ENCODE peak calls at places on chromosome 15, in six cellular contexts. One of them, this sample, is unnamed. For H3K4me1, the result is how much of the 10 kb centered on the place peaks cover.

GRCh38 chr15:95866698-95867440 is 463.6 kb upstream of the NR2F2 start:
- DNase-seq in heart left ventricle: no peak
- DNase-seq in aorta: no peak
- DNase-seq in spleen: no peak
- DNase-seq in endodermal cell: no peak
- DNase-seq in Peyer's patch: no peak
- DNase-seq in this sample: no peak

GRCh38 chr15:79067434-79067833 is 23.1 kb downstream of the RASGRF1 start:
- DNase-seq in heart left ventricle: no peak
- DNase-seq in aorta: no peak
- DNase-seq in spleen: peak
- DNase-seq in endodermal cell: no peak
- DNase-seq in Peyer's patch: no peak
- DNase-seq in this sample: no peak

GRCh38 chr15:44296625-44297524 is 8.4 kb downstream of the GOLM2 start:
- DNase-seq in heart left ventricle: no peak
- DNase-seq in aorta: no peak
- DNase-seq in spleen: no peak
- DNase-seq in endodermal cell: no peak
- DNase-seq in Peyer's patch: no peak
- DNase-seq in this sample: peak

GRCh38 chr15:32042269-32042996 is 12.1 kb downstream of the CHRNA7 start:
- DNase-seq in heart left ventricle: no peak
- DNase-seq in aorta: no peak
- DNase-seq in spleen: no peak
- DNase-seq in endodermal cell: no peak
- DNase-seq in Peyer's patch: no peak
- DNase-seq in this sample: no peak

GRCh38 chr15:60966316-60966715 is 262.8 kb downstream of the RORA start:
- DNase-seq in heart left ventricle: no peak
- DNase-seq in aorta: no peak
- DNase-seq in spleen: no peak
- DNase-seq in endodermal cell: no peak
- DNase-seq in Peyer's patch: no peak
- DNase-seq in this sample: no peak

GRCh38 chr15:52171386-52171785 is 19.8 kb downstream of the GNB5 start:
- DNase-seq in heart left ventricle: no peak
- DNase-seq in aorta: no peak
- DNase-seq in spleen: no peak
- DNase-seq in endodermal cell: no peak
- DNase-seq in Peyer's patch: no peak
- DNase-seq in this sample: no peak

GRCh38 chr15:28273468-28273867 is 48.5 kb downstream of the HERC2 start:
- DNase-seq in heart left ventricle: no peak
- DNase-seq in aorta: no peak
- DNase-seq in spleen: no peak
- DNase-seq in endodermal cell: peak
- DNase-seq in Peyer's patch: no peak
- DNase-seq in this sample: no peak

GRCh38 chr15:45715528-45715927 is 80.7 kb downstream of the SQOR start:
- DNase-seq in heart left ventricle: no peak
- DNase-seq in aorta: no peak
- DNase-seq in spleen: no peak
- DNase-seq in endodermal cell: no peak
- DNase-seq in Peyer's patch: no peak
- DNase-seq in this sample: no peak

GRCh38 chr15:41928637-41929620 is 35.1 kb upstream of the SPTBN5 start:
- DNase-seq in heart left ventricle: no peak
- DNase-seq in aorta: no peak
- DNase-seq in spleen: peak
- DNase-seq in endodermal cell: no peak
- DNase-seq in Peyer's patch: peak
- DNase-seq in this sample: peak

GRCh38 chr15:35958021-35958420 is 412.1 kb upstream of the DPH6 start:
- DNase-seq in heart left ventricle: no peak
- DNase-seq in aorta: no peak
- DNase-seq in spleen: no peak
- DNase-seq in endodermal cell: no peak
- DNase-seq in Peyer's patch: no peak
- DNase-seq in this sample: no peak

GRCh38 chr15:78216276-78217229 is 17.8 kb downstream of the ACSBG1 start:
- DNase-seq in heart left ventricle: peak
- DNase-seq in aorta: no peak
- DNase-seq in spleen: no peak
- DNase-seq in endodermal cell: no peak
- DNase-seq in Peyer's patch: no peak
- DNase-seq in this sample: peak

GRCh38 chr15:51982013-51982769 is 10.6 kb upstream of the LEO1 start:
- DNase-seq in heart left ventricle: no peak
- DNase-seq in aorta: no peak
- DNase-seq in spleen: no peak
- DNase-seq in endodermal cell: no peak
- DNase-seq in Peyer's patch: no peak
- DNase-seq in this sample: peak

GRCh38 chr15:33152502-33153109 is 41.9 kb downstream of the FMN1 start:
- DNase-seq in heart left ventricle: no peak
- DNase-seq in aorta: no peak
- DNase-seq in spleen: no peak
- DNase-seq in endodermal cell: no peak
- DNase-seq in Peyer's patch: no peak
- DNase-seq in this sample: no peak

GRCh38 chr15:56176996-56177395 is 66.7 kb downstream of the RFX7 start:
- DNase-seq in heart left ventricle: no peak
- DNase-seq in aorta: no peak
- DNase-seq in spleen: no peak
- DNase-seq in endodermal cell: no peak
- DNase-seq in Peyer's patch: no peak
- DNase-seq in this sample: no peak

GRCh38 chr15:83869329-83869728 is 215.4 kb downstream of the ADAMTSL3 start:
- DNase-seq in heart left ventricle: no peak
- DNase-seq in aorta: no peak
- DNase-seq in spleen: no peak
- DNase-seq in endodermal cell: no peak
- DNase-seq in Peyer's patch: no peak
- DNase-seq in this sample: no peak

GRCh38 chr15:47773163-47773562 is 55.9 kb downstream of the SEMA6D start:
- DNase-seq in heart left ventricle: no peak
- DNase-seq in aorta: no peak
- DNase-seq in spleen: no peak
- DNase-seq in endodermal cell: no peak
- DNase-seq in Peyer's patch: no peak
- DNase-seq in this sample: no peak

GRCh38 chr15:28935316-28935715 is 49.5 kb downstream of the APBA2 start:
- DNase-seq in heart left ventricle: no peak
- DNase-seq in aorta: peak
- DNase-seq in spleen: peak
- DNase-seq in endodermal cell: peak
- DNase-seq in Peyer's patch: peak
- DNase-seq in this sample: no peak

GRCh38 chr15:98169551-98169950 is 209.0 kb downstream of the ARRDC4 start:
- DNase-seq in heart left ventricle: no peak
- DNase-seq in aorta: no peak
- DNase-seq in spleen: no peak
- DNase-seq in endodermal cell: no peak
- DNase-seq in Peyer's patch: no peak
- DNase-seq in this sample: no peak

GRCh38 chr15:38758001-38758400 is 193.4 kb upstream of the RASGRP1 start:
- DNase-seq in heart left ventricle: no peak
- DNase-seq in aorta: no peak
- DNase-seq in spleen: no peak
- DNase-seq in endodermal cell: no peak
- DNase-seq in Peyer's patch: no peak
- DNase-seq in this sample: no peak

GRCh38 chr15:56095406-56095805 is 102.0 kb upstream of the NEDD4 start:
- DNase-seq in heart left ventricle: no peak
- DNase-seq in aorta: no peak
- DNase-seq in spleen: no peak
- DNase-seq in endodermal cell: no peak
- DNase-seq in Peyer's patch: no peak
- DNase-seq in this sample: no peak

GRCh38 chr15:91885714-91886265 is 32.3 kb downstream of the SLCO3A1 start:
- DNase-seq in heart left ventricle: no peak
- DNase-seq in aorta: no peak
- DNase-seq in spleen: no peak
- DNase-seq in endodermal cell: no peak
- DNase-seq in Peyer's patch: no peak
- DNase-seq in this sample: no peak

GRCh38 chr15:99453646-99454045 is 112.1 kb upstream of the MEF2A start:
- DNase-seq in heart left ventricle: no peak
- DNase-seq in aorta: no peak
- DNase-seq in spleen: no peak
- DNase-seq in endodermal cell: peak
- DNase-seq in Peyer's patch: no peak
- DNase-seq in this sample: no peak

GRCh38 chr15:60575995-60576394 is 97.1 kb upstream of the ICE2 start:
- DNase-seq in heart left ventricle: no peak
- DNase-seq in aorta: no peak
- DNase-seq in spleen: no peak
- DNase-seq in endodermal cell: no peak
- DNase-seq in Peyer's patch: no peak
- DNase-seq in this sample: no peak

GRCh38 chr15:99932676-99933402 is 199.6 kb upstream of the LYSMD4 start:
- DNase-seq in heart left ventricle: no peak
- DNase-seq in aorta: no peak
- DNase-seq in spleen: no peak
- DNase-seq in endodermal cell: peak
- DNase-seq in Peyer's patch: no peak
- DNase-seq in this sample: no peak

GRCh38 chr15:63765338-63765737 is 68.4 kb downstream of the HERC1 start:
- DNase-seq in heart left ventricle: no peak
- DNase-seq in aorta: no peak
- DNase-seq in spleen: no peak
- DNase-seq in endodermal cell: peak
- DNase-seq in Peyer's patch: no peak
- DNase-seq in this sample: no peak

GRCh38 chr15:63764124-63764827 is 69.5 kb downstream of the HERC1 start:
- DNase-seq in heart left ventricle: no peak
- DNase-seq in aorta: no peak
- DNase-seq in spleen: no peak
- DNase-seq in endodermal cell: peak
- DNase-seq in Peyer's patch: no peak
- DNase-seq in this sample: no peak

GRCh38 chr15:63763476-63764123 is 70.1 kb downstream of the HERC1 start:
- DNase-seq in heart left ventricle: no peak
- DNase-seq in aorta: no peak
- DNase-seq in spleen: no peak
- DNase-seq in endodermal cell: no peak
- DNase-seq in Peyer's patch: no peak
- DNase-seq in this sample: no peak

GRCh38 chr15:63759752-63760151 is 74.0 kb downstream of the HERC1 start:
- DNase-seq in heart left ventricle: no peak
- DNase-seq in aorta: no peak
- DNase-seq in spleen: no peak
- DNase-seq in endodermal cell: no peak
- DNase-seq in Peyer's patch: no peak
- DNase-seq in this sample: no peak

GRCh38 chr15:63764912-63765311 is 68.8 kb downstream of the HERC1 start:
- DNase-seq in heart left ventricle: no peak
- DNase-seq in aorta: no peak
- DNase-seq in spleen: no peak
- DNase-seq in endodermal cell: no peak
- DNase-seq in Peyer's patch: no peak
- DNase-seq in this sample: no peak
- H3K27ac ChIP-seq in heart left ventricle: no peak
- H3K27ac ChIP-seq in aorta: no peak
- H3K27ac ChIP-seq in spleen: no peak
- H3K27ac ChIP-seq in endodermal cell: peak
- H3K27ac ChIP-seq in Peyer's patch: no peak
- H3K27ac ChIP-seq in this sample: no peak

GRCh38 chr15:50886139-50886467 is 22.4 kb upstream of the AP4E1 start:
- DNase-seq in heart left ventricle: no peak
- DNase-seq in aorta: no peak
- DNase-seq in spleen: no peak
- DNase-seq in endodermal cell: no peak
- DNase-seq in Peyer's patch: no peak
- DNase-seq in this sample: no peak

GRCh38 chr15:50884583-50884982 is 23.9 kb upstream of the AP4E1 start:
- DNase-seq in heart left ventricle: no peak
- DNase-seq in aorta: no peak
- DNase-seq in spleen: no peak
- DNase-seq in endodermal cell: no peak
- DNase-seq in Peyer's patch: no peak
- DNase-seq in this sample: no peak

GRCh38 chr15:50881121-50882048 is 27.1 kb upstream of the AP4E1 start:
- DNase-seq in heart left ventricle: no peak
- DNase-seq in aorta: no peak
- DNase-seq in spleen: no peak
- DNase-seq in endodermal cell: no peak
- DNase-seq in Peyer's patch: no peak
- DNase-seq in this sample: no peak

GRCh38 chr15:50886611-50887350 is 21.7 kb upstream of the AP4E1 start:
- DNase-seq in heart left ventricle: no peak
- DNase-seq in aorta: no peak
- DNase-seq in spleen: no peak
- DNase-seq in endodermal cell: no peak
- DNase-seq in Peyer's patch: no peak
- DNase-seq in this sample: no peak

GRCh38 chr15:50883903-50884302 is 24.6 kb upstream of the AP4E1 start:
- DNase-seq in heart left ventricle: no peak
- DNase-seq in aorta: no peak
- DNase-seq in spleen: no peak
- DNase-seq in endodermal cell: no peak
- DNase-seq in Peyer's patch: peak
- DNase-seq in this sample: no peak
- H3K4me1 ChIP-seq in heart left ventricle: under half
- H3K4me1 ChIP-seq in aorta: under half
- H3K4me1 ChIP-seq in spleen: half or more
- H3K4me1 ChIP-seq in endodermal cell: under half
- H3K4me1 ChIP-seq in Peyer's patch: under half
- H3K4me1 ChIP-seq in this sample: under half

GRCh38 chr15:64209680-64210334 is 47.0 kb upstream of the PPIB start:
- DNase-seq in heart left ventricle: no peak
- DNase-seq in aorta: no peak
- DNase-seq in spleen: no peak
- DNase-seq in endodermal cell: no peak
- DNase-seq in Peyer's patch: no peak
- DNase-seq in this sample: no peak
- H3K27ac ChIP-seq in heart left ventricle: no peak
- H3K27ac ChIP-seq in aorta: no peak
- H3K27ac ChIP-seq in spleen: no peak
- H3K27ac ChIP-seq in endodermal cell: no peak
- H3K27ac ChIP-seq in Peyer's patch: no peak
- H3K27ac ChIP-seq in this sample: no peak

DNA sequence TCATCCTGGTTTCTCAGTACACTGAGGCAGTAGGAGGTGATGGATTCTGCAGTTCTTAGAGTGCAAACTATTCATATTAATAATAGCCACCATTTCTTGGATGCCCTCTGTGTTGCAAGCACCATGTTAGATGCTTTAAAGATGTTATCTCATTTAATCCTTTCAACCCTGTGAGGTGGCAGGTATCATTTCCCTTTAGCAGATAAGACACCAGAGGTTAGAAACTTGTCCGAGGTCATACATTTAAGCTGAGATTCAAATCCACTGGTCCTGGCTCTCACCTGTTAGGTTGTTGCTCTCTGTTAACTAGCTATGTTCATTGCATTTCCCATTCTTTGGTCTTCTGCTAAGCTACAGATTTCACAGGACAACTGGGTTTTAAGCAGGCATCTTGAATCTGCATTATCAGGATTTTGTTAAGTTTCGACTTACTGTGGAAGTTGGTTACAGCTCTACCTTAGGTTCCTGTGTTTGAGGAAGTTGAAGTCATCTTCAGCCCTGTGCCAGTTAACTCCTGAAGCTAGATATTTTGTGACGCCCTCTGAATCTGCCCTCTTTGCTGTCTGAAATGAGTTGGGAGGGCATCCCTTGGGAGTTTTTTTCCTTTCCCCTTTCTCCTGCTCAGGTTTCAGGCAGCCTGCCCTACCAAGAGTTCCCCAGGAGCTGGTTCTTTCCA is 6.4 kb downstream of the PDE8A start:
- DNase-seq in heart left ventricle: no peak
- DNase-seq in aorta: no peak
- DNase-seq in spleen: no peak
- DNase-seq in endodermal cell: no peak
- DNase-seq in Peyer's patch: no peak
- DNase-seq in this sample: no peak
- H3K4me1 ChIP-seq in heart left ventricle: under half
- H3K4me1 ChIP-seq in aorta: under half
- H3K4me1 ChIP-seq in spleen: half or more
- H3K4me1 ChIP-seq in endodermal cell: under half
- H3K4me1 ChIP-seq in Peyer's patch: under half
- H3K4me1 ChIP-seq in this sample: under half

This sample was measured in colonic mucosa.